ENCODE peak calls at places on chromosome 6, in seven cellular contexts. One of them, this sample, is unnamed.

GRCh38 chr6:1313755-1314503 is 2.0 kb downstream of the FOXQ1 start:
- DNase-seq in body of pancreas: peak
- DNase-seq in hepatocyte: peak
- DNase-seq in stomach: peak
- DNase-seq in foreskin fibroblast: no peak
- DNase-seq in tibial artery: no peak
- DNase-seq in psoas muscle: no peak
- DNase-seq in this sample: no peak

GRCh38 chr6:161164182-161164625 is 109.7 kb downstream of the AGPAT4 start:
- DNase-seq in stomach: no peak
- DNase-seq in psoas muscle: no peak
- DNase-seq in tibial artery: no peak
- DNase-seq in foreskin fibroblast: no peak
- DNase-seq in hepatocyte: no peak
- DNase-seq in body of pancreas: no peak
- DNase-seq in this sample: no peak

GRCh38 chr6:14857501-14857900 is 388.4 kb upstream of the JARID2 start:
- DNase-seq in psoas muscle: no peak
- DNase-seq in tibial artery: no peak
- DNase-seq in stomach: peak
- DNase-seq in hepatocyte: no peak
- DNase-seq in body of pancreas: no peak
- DNase-seq in foreskin fibroblast: no peak
- DNase-seq in this sample: no peak

GRCh38 chr6:98836962-98837944 is 2.9 kb downstream of the POU3F2 start:
- DNase-seq in psoas muscle: no peak
- DNase-seq in foreskin fibroblast: no peak
- DNase-seq in tibial artery: no peak
- DNase-seq in hepatocyte: no peak
- DNase-seq in body of pancreas: no peak
- DNase-seq in stomach: no peak
- DNase-seq in this sample: no peak

GRCh38 chr6:100283288-100283687 is 181.4 kb downstream of the SIM1 start:
- DNase-seq in psoas muscle: no peak
- DNase-seq in hepatocyte: peak
- DNase-seq in stomach: no peak
- DNase-seq in foreskin fibroblast: peak
- DNase-seq in body of pancreas: no peak
- DNase-seq in tibial artery: no peak
- DNase-seq in this sample: no peak

GRCh38 chr6:148502083-148502772 is 159.6 kb downstream of the SASH1 start:
- DNase-seq in body of pancreas: no peak
- DNase-seq in hepatocyte: no peak
- DNase-seq in psoas muscle: peak
- DNase-seq in tibial artery: peak
- DNase-seq in stomach: no peak
- DNase-seq in foreskin fibroblast: no peak
- DNase-seq in this sample: no peak

GRCh38 chr6:81067057-81067456 is 685.4 kb downstream of the TENT5A start:
- DNase-seq in tibial artery: no peak
- DNase-seq in stomach: no peak
- DNase-seq in hepatocyte: no peak
- DNase-seq in body of pancreas: no peak
- DNase-seq in foreskin fibroblast: no peak
- DNase-seq in psoas muscle: no peak
- DNase-seq in this sample: no peak

GRCh38 chr6:3431994-3432393 is 24.9 kb downstream of the SLC22A23 start:
- DNase-seq in psoas muscle: no peak
- DNase-seq in body of pancreas: no peak
- DNase-seq in foreskin fibroblast: no peak
- DNase-seq in tibial artery: no peak
- DNase-seq in hepatocyte: no peak
- DNase-seq in stomach: no peak
- DNase-seq in this sample: no peak

GRCh38 chr6:53358440-53359087 is 9.8 kb upstream of the ELOVL5 start:
- DNase-seq in foreskin fibroblast: no peak
- DNase-seq in psoas muscle: no peak
- DNase-seq in hepatocyte: peak
- DNase-seq in tibial artery: no peak
- DNase-seq in stomach: no peak
- DNase-seq in body of pancreas: no peak
- DNase-seq in this sample: no peak

GRCh38 chr6:67640462-67640861 is 994.6 kb upstream of the ADGRB3 start:
- DNase-seq in hepatocyte: no peak
- DNase-seq in body of pancreas: no peak
- DNase-seq in stomach: no peak
- DNase-seq in foreskin fibroblast: peak
- DNase-seq in tibial artery: no peak
- DNase-seq in psoas muscle: no peak
- DNase-seq in this sample: no peak

GRCh38 chr6:3345836-3346235 is 87.1 kb downstream of the PSMG4 start:
- DNase-seq in body of pancreas: no peak
- DNase-seq in psoas muscle: no peak
- DNase-seq in hepatocyte: no peak
- DNase-seq in tibial artery: no peak
- DNase-seq in foreskin fibroblast: no peak
- DNase-seq in stomach: no peak
- DNase-seq in this sample: no peak

GRCh38 chr6:35275861-35276260 is 16.3 kb downstream of the ZNF76 start:
- DNase-seq in foreskin fibroblast: no peak
- DNase-seq in tibial artery: no peak
- DNase-seq in body of pancreas: no peak
- DNase-seq in psoas muscle: no peak
- DNase-seq in stomach: no peak
- DNase-seq in hepatocyte: no peak
- DNase-seq in this sample: no peak
- TF ChIP-seq CTCF in foreskin fibroblast: no peak
- TF ChIP-seq CTCF in tibial artery: no peak
- TF ChIP-seq CTCF in body of pancreas: no peak
- TF ChIP-seq CTCF in psoas muscle: no peak
- TF ChIP-seq CTCF in stomach: no peak
- TF ChIP-seq CTCF in hepatocyte: no peak
- TF ChIP-seq CTCF in this sample: no peak

GRCh38 chr6:125745281-125746018 is 4.0 kb upstream of the HEY2 start:
- DNase-seq in body of pancreas: peak
- DNase-seq in psoas muscle: no peak
- DNase-seq in stomach: no peak
- DNase-seq in hepatocyte: no peak
- DNase-seq in tibial artery: no peak
- DNase-seq in foreskin fibroblast: no peak
- DNase-seq in this sample: no peak
- H3K4me3 ChIP-seq in body of pancreas: no peak
- H3K4me3 ChIP-seq in psoas muscle: peak
- H3K4me3 ChIP-seq in stomach: no peak
- H3K4me3 ChIP-seq in hepatocyte: no peak
- H3K4me3 ChIP-seq in tibial artery: peak
- H3K4me3 ChIP-seq in foreskin fibroblast: no peak
- H3K4me3 ChIP-seq in this sample: no peak

GRCh38 chr6:69421986-69422385 is 374.8 kb downstream of the LMBRD1 start:
- DNase-seq in stomach: no peak
- DNase-seq in tibial artery: no peak
- DNase-seq in psoas muscle: no peak
- DNase-seq in body of pancreas: no peak
- DNase-seq in foreskin fibroblast: no peak
- DNase-seq in hepatocyte: no peak
- DNase-seq in this sample: no peak
- TF ChIP-seq CTCF in stomach: no peak
- TF ChIP-seq CTCF in tibial artery: no peak
- TF ChIP-seq CTCF in psoas muscle: no peak
- TF ChIP-seq CTCF in body of pancreas: no peak
- TF ChIP-seq CTCF in foreskin fibroblast: no peak
- TF ChIP-seq CTCF in hepatocyte: no peak
- TF ChIP-seq CTCF in this sample: no peak

GRCh38 chr6:116459927-116460326 is 1.2 kb upstream of the CALHM6 start:
- DNase-seq in stomach: no peak
- DNase-seq in foreskin fibroblast: no peak
- DNase-seq in tibial artery: no peak
- DNase-seq in psoas muscle: no peak
- DNase-seq in body of pancreas: no peak
- DNase-seq in hepatocyte: no peak
- DNase-seq in this sample: no peak

GRCh38 chr6:116461075-116461474 is at the start of gene CALHM6:
- DNase-seq in foreskin fibroblast: no peak
- DNase-seq in body of pancreas: no peak
- DNase-seq in stomach: no peak
- DNase-seq in tibial artery: no peak
- DNase-seq in hepatocyte: no peak
- DNase-seq in psoas muscle: no peak
- DNase-seq in this sample: no peak

GRCh38 chr6:116461563-116462507 is 660 bp downstream of the CALHM6 start:
- DNase-seq in psoas muscle: peak
- DNase-seq in stomach: peak
- DNase-seq in hepatocyte: peak
- DNase-seq in foreskin fibroblast: peak
- DNase-seq in tibial artery: no peak
- DNase-seq in body of pancreas: peak
- DNase-seq in this sample: no peak

GRCh38 chr6:116465246-116465645 is 4.1 kb downstream of the CALHM6 start:
- DNase-seq in body of pancreas: no peak
- DNase-seq in psoas muscle: no peak
- DNase-seq in stomach: no peak
- DNase-seq in foreskin fibroblast: no peak
- DNase-seq in tibial artery: no peak
- DNase-seq in hepatocyte: no peak
- DNase-seq in this sample: no peak

DNA sequence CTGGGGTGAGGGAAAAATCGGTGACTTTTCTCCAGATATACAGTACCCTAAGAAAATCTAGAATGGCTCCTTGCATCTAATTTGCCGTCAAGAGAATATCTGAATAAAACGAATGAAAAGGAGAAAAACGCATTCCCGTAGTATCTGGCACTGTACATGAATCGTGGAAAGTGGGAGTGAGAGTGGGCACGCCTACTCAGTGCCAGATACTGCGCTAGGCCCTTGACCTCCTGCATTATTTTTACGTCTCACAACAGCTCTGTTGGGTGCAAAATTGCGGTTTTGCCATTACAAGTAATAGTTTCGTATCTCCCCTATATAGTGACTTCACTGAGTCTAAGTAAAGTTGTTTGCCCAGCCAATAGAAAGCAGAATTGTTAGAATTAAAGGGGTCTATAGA is 1.3 kb downstream of the CALHM6 start:
- DNase-seq in body of pancreas: no peak
- DNase-seq in stomach: no peak
- DNase-seq in hepatocyte: no peak
- DNase-seq in tibial artery: no peak
- DNase-seq in foreskin fibroblast: no peak
- DNase-seq in psoas muscle: no peak
- DNase-seq in this sample: no peak
- H3K4me3 ChIP-seq in body of pancreas: no peak
- H3K4me3 ChIP-seq in stomach: peak
- H3K4me3 ChIP-seq in hepatocyte: peak
- H3K4me3 ChIP-seq in tibial artery: peak
- H3K4me3 ChIP-seq in foreskin fibroblast: peak
- H3K4me3 ChIP-seq in psoas muscle: peak
- H3K4me3 ChIP-seq in this sample: no peak

DNA sequence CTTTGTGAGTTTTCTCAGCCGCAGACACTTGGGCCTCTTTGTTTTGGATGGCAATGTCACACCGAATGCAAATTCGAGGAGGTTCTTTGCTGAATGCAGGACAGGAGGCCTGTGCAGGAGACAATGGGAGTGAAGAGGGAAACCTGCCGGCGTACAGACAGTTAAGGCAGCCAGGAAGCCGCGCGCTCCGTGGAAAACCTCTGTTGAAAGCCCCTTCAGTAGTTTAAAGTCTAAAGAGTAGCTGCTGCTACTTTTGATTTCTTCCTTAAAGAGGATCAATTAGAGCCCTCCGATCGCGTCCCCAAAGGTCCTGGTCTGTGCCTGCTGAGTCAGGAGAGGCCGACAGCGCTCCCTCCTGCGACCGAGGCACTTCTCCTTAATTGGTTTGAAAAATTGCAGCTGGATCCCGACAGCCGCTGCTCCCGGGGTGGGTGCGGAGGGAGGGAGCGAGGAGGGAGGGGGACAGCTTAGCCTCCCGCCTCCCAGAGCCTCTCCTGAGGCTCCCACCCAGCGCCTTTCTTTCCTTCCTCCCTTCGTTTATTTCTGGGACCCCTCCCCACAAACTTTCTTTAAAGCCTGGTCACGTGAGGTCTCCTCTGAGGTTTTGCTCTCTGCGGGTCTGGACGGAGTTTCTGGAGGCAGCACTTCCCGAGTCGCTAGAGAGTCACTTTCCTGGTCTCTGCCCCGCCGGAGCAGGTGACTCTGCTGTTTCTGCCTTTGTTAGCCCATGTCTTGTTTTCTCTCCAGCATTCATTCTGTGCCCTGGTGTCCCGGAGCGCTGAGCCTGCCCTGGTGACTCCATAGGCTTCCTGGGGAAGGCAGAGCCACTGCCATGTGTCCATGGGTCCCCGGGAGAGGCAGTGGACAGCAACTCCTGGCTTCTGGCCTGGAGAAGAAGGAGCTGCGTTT is 22.3 kb upstream of the RPP40 start:
- DNase-seq in hepatocyte: peak
- DNase-seq in tibial artery: peak
- DNase-seq in body of pancreas: peak
- DNase-seq in foreskin fibroblast: no peak
- DNase-seq in psoas muscle: peak
- DNase-seq in stomach: peak
- DNase-seq in this sample: no peak
- TF ChIP-seq CTCF in hepatocyte: peak
- TF ChIP-seq CTCF in tibial artery: peak
- TF ChIP-seq CTCF in body of pancreas: no peak
- TF ChIP-seq CTCF in foreskin fibroblast: peak
- TF ChIP-seq CTCF in psoas muscle: no peak
- TF ChIP-seq CTCF in stomach: no peak
- TF ChIP-seq CTCF in this sample: no peak

DNA sequence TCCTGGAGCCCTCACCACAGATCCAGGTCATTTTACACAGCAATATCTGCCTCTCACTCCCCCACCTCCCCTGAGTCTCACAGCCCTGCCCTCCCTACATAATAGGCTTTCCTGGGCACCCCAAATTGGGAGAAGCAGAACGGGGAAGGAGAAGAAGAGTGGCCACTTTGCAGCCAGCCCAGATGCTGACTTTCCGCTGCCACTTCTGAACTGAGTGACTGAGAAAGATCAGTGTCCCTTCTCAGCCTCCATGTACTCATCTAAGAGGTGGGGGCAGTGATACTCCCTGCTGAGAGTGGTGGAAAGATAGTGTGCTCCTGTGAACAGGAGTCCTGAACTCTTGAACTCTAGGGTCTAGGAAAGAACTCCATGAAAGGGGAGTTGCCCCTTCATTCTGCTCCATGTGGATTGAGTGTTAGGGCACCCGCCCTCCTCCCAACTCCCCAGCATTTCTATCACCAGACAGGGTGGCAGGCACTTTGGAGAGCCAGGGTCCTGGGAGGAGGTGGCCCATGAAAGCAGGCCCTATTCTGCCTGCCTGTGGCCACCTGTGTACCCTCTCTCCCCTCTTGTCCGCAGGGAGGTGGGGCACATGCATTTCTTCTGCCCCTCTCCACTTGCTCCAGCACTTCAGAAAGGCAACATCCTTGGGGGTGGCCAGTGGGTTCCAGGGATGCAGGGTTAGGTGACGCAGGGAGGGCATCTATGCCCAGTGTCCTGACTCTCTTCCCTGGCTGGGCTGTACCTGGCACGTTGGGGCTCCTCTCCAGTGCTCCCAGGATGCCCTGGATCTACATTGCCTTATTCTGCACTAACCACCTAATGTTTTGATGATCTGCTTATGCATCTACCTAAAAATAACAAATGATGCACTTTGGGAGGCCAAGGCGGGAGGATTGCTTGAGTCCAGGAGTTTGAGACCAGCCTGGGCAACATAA is 38.3 kb upstream of the MRPS18A start:
- DNase-seq in foreskin fibroblast: no peak
- DNase-seq in stomach: no peak
- DNase-seq in hepatocyte: no peak
- DNase-seq in tibial artery: no peak
- DNase-seq in body of pancreas: no peak
- DNase-seq in psoas muscle: no peak
- DNase-seq in this sample: no peak
- H3K4me3 ChIP-seq in foreskin fibroblast: no peak
- H3K4me3 ChIP-seq in stomach: no peak
- H3K4me3 ChIP-seq in hepatocyte: no peak
- H3K4me3 ChIP-seq in tibial artery: no peak
- H3K4me3 ChIP-seq in body of pancreas: no peak
- H3K4me3 ChIP-seq in psoas muscle: no peak
- H3K4me3 ChIP-seq in this sample: no peak

This sample was measured in LNCaP clone FGC.